ENCODE peak calls at places on chromosomes 2 and 18, in seven cellular contexts. A, X, J, U, I, V and R are unnamed samples.

GRCh38 chr2:111898703-111899514 is 502 bp downstream of the MERTK start:
- DNase-seq in V (no peak), U (peak), X (peak), I (no peak), A (peak), J (no peak), R (no peak)

GRCh38 chr18:63823516-63824219 is 48.5 kb downstream of the SERPINB7 start:
- DNase-seq in X (peak), U (peak), I (peak), V (peak), J (peak), A (no peak), R (no peak)

GRCh38 chr18:37420315-37420880 is 145.2 kb downstream of the CELF4 start:
- DNase-seq in V (no peak), J (peak), U (no peak), I (no peak), X (no peak), A (no peak), R (no peak)

GRCh38 chr2:120825370-120826259 is 89.9 kb downstream of the GLI2 start:
- DNase-seq in U (peak), I (peak), A (no peak), J (peak), X (no peak), V (peak), R (no peak)

GRCh38 chr2:148906136-148906535 is 31.1 kb downstream of the KIF5C start:
- DNase-seq in J (peak), U (no peak), A (no peak), I (no peak), X (no peak), V (no peak), R (no peak)

GRCh38 chr2:154455871-154456270 is 242.6 kb upstream of the KCNJ3 start:
- DNase-seq in U (no peak), A (no peak), J (no peak), X (no peak), I (peak), V (no peak), R (no peak)

GRCh38 chr18:73232933-73233332 is 365.1 kb upstream of the NETO1 start:
- DNase-seq in I (no peak), A (no peak), J (no peak), V (no peak), U (no peak), X (no peak), R (no peak)

GRCh38 chr18:35862115-35862640 is 110.3 kb upstream of the RMP24 start:
- DNase-seq in V (no peak), X (no peak), A (no peak), J (peak), U (no peak), I (no peak), R (peak)

GRCh38 chr2:132779206-132779605 is 109.2 kb upstream of the LYPD1 start:
- DNase-seq in J (no peak), A (no peak), V (no peak), U (no peak), I (no peak), X (no peak), R (no peak)

GRCh38 chr18:46891742-46892214 is 25.5 kb downstream of the PIAS2 start:
- DNase-seq in I (no peak), J (no peak), X (no peak), U (no peak), V (no peak), A (no peak), R (no peak)

GRCh38 chr2:221554769-221555510 is 17.2 kb downstream of the EPHA4 start:
- DNase-seq in J (no peak), X (peak), A (no peak), U (no peak), I (no peak), V (no peak), R (no peak)

GRCh38 chr2:159402790-159403189 is 116.3 kb upstream of the WDSUB1 start:
- DNase-seq in A (no peak), I (no peak), X (no peak), V (no peak), U (no peak), J (no peak), R (no peak)

GRCh38 chr2:10240161-10240681 is 62.5 kb upstream of the HPCAL1 start:
- DNase-seq in I (no peak), A (no peak), J (no peak), U (no peak), X (no peak), V (no peak), R (no peak)

GRCh38 chr2:127145255-127145899 is 38.4 kb upstream of the BIN1 start:
- DNase-seq in V (peak), I (no peak), A (no peak), X (no peak), J (peak), U (no peak), R (peak)

GRCh38 chr2:66577331-66578041 is 142.6 kb downstream of the MEIS1 start:
- DNase-seq in X (peak), J (no peak), A (no peak), I (peak), U (peak), V (peak), R (no peak)

GRCh38 chr2:197626965-197627629 is 48.3 kb downstream of the RFTN2 start:
- DNase-seq in A (no peak), X (no peak), J (no peak), U (no peak), V (no peak), I (no peak), R (no peak)

GRCh38 chr2:238720232-238720672 is 127.6 kb upstream of the TWIST2 start:
- DNase-seq in V (no peak), A (no peak), I (peak), J (peak), X (peak), U (peak), R (peak)

GRCh38 chr2:72126186-72127100 is 21.2 kb downstream of the CYP26B1 start:
- DNase-seq in A (peak), X (no peak), V (no peak), I (no peak), J (no peak), U (no peak), R (no peak)

GRCh38 chr2:138499684-138500083 is 1.9 kb upstream of the SPOPL start:
- DNase-seq in I (no peak), U (no peak), J (no peak), A (no peak), V (no peak), X (no peak), R (no peak)

GRCh38 chr2:138500592-138501426 is 761 bp upstream of the SPOPL start:
- DNase-seq in V (peak), J (no peak), X (no peak), U (peak), A (no peak), I (no peak), R (no peak)

GRCh38 chr2:138503087-138503442 is 1.5 kb downstream of the SPOPL start:
- DNase-seq in A (no peak), J (peak), V (no peak), U (no peak), I (no peak), X (no peak), R (no peak)

GRCh38 chr2:138502253-138503086 is 900 bp downstream of the SPOPL start:
- DNase-seq in X (peak), A (no peak), V (no peak), I (no peak), J (peak), U (no peak), R (no peak)

GRCh38 chr2:138501427-138502252 is at the start of gene SPOPL:
- DNase-seq in I (peak), X (peak), V (peak), U (peak), A (peak), J (peak), R (peak)
- TF ChIP-seq CTCF in I (no peak), X (peak), V (peak), U (peak), A (peak), J (peak), R (peak)

GRCh38 chr2:146523218-146523617 is 1321.6 kb upstream of the ACVR2A start:
- DNase-seq in U (no peak), I (peak), J (peak), X (no peak), V (no peak), A (no peak), R (no peak)
- TF ChIP-seq CTCF in U (no peak), I (peak), J (no peak), X (peak), V (no peak), A (no peak), R (no peak)

GRCh38 chr18:3119401-3120323 is 100.1 kb downstream of the MYOM1 start:
- DNase-seq in X (peak), I (peak), U (no peak), J (peak), A (no peak), V (no peak), R (no peak)

GRCh38 chr18:3122851-3123250 is 96.9 kb downstream of the MYOM1 start:
- DNase-seq in J (no peak), A (no peak), U (no peak), V (no peak), I (no peak), X (no peak), R (no peak)

GRCh38 chr18:3118195-3119010 is 101.4 kb downstream of the MYOM1 start:
- DNase-seq in X (no peak), A (no peak), I (no peak), U (no peak), J (peak), V (no peak), R (no peak)

GRCh38 chr18:3120356-3120755 is 99.4 kb downstream of the MYOM1 start:
- DNase-seq in V (no peak), X (no peak), J (no peak), I (no peak), A (no peak), U (no peak), R (no peak)

DNA sequence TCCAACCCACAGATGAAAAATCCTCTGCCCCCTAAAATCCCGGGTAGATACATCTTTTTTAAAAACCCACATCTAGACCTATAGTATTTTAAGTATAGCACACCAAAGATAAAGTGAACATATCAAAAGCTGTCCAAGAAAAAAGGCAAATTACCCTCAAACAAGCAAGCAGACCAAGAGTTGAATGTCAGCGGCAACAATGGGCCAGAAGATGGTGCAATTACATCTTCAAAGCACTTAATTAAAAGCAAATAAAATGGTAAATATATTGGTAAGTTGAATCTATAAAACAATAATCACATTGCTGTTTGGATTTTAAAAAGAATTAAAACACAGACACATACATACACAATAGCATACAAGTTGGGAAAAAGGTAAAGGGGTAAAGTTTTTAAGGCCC is 98.5 kb downstream of the MYOM1 start:
- DNase-seq in A (no peak), X (no peak), V (no peak), I (peak), J (no peak), U (no peak), R (no peak)
- TF ChIP-seq CTCF in A (no peak), X (no peak), V (no peak), I (peak), J (no peak), U (no peak), R (no peak)

DNA sequence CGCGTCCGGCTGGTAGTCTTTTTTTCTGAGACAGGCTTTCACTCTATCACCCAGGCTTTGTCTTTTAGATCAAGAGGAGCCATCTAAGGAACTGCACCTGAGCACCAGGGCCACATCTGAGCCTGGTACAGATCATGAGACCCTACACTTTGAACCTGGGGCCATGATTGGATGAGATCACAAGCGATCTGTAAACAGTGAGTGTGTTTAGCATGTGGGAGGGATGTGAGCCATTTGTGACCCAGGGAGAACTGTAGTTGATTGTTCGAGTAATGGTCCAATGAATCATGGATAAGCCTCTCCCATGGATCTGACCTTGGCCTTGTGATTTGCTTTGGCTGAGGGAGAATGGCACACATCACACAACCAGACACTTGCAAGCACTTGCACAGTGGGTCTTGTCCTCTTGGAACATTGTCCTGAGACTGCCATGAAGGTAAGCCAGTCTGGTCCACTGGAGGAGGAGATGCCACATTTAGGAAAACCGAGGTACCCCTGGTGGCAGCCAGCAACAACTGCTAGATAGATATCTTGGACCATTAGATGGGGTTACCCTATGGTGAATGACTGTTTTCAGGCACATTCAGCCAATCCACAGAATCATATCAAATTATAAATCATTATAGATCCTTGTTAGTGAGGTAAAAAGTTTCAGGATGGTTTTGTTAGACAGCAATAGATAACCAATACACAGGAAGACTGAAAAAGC is 19.5 kb upstream of the DTNB start:
- DNase-seq in X (no peak), V (no peak), J (no peak), A (no peak), I (no peak), U (no peak), R (no peak)
- TF ChIP-seq CTCF in X (peak), V (no peak), J (no peak), A (no peak), I (no peak), U (no peak), R (no peak)

GRCh38 chr2:77404189-77404588 is 118.0 kb downstream of the LRRTM4 start:
- DNase-seq in I (no peak), V (no peak), U (no peak), J (no peak), A (no peak), X (no peak), R (no peak)

GRCh38 chr2:77397763-77398162 is 124.4 kb downstream of the LRRTM4 start:
- DNase-seq in X (no peak), I (no peak), A (no peak), V (no peak), J (peak), U (no peak), R (no peak)

DNA sequence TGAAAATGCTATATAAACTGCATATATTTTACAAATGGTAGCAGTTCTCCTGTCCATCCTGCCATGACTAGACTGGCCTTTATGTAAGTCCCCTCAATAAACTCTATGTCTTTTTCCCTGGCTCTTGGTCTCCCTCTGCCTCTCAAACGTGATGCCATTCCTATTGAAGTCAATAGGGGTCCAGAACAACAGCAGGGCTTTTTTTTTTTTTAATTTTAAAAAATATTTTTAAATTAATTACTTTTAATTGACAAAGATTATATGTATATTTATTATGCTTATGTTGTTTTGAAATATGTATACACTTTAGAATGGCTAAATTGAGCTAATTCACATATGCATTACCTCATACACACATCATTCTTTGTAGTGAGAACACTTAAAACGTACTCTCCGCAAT is 123.2 kb downstream of the LRRTM4 start:
- DNase-seq in V (no peak), I (no peak), A (no peak), X (no peak), U (no peak), J (no peak), R (no peak)
- TF ChIP-seq CTCF in V (no peak), I (no peak), A (no peak), X (peak), U (no peak), J (no peak), R (no peak)

DNA sequence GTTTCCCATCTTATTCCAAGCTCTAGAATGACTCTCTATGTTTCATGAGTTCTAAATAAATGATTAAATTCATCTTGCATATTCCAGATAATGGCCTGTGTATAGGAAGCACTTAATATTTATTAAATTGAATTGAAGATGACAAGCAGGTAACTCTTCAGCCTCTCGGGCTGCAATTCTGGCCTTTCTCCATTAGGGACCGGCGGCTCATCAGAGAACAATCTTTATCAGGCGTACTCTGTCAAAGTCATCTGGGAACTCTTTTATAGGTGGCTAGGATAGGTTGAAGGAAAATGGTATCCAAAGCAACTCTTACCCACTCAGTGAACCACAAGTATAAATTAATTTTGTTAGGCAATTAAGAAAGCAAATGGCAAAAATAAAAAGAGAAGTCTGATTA is 308.5 kb downstream of the NOL4 start:
- DNase-seq in V (no peak), I (no peak), X (peak), J (no peak), U (no peak), A (no peak), R (no peak)
- TF ChIP-seq CTCF in V (no peak), I (no peak), X (peak), J (no peak), U (no peak), A (no peak), R (no peak)

DNA sequence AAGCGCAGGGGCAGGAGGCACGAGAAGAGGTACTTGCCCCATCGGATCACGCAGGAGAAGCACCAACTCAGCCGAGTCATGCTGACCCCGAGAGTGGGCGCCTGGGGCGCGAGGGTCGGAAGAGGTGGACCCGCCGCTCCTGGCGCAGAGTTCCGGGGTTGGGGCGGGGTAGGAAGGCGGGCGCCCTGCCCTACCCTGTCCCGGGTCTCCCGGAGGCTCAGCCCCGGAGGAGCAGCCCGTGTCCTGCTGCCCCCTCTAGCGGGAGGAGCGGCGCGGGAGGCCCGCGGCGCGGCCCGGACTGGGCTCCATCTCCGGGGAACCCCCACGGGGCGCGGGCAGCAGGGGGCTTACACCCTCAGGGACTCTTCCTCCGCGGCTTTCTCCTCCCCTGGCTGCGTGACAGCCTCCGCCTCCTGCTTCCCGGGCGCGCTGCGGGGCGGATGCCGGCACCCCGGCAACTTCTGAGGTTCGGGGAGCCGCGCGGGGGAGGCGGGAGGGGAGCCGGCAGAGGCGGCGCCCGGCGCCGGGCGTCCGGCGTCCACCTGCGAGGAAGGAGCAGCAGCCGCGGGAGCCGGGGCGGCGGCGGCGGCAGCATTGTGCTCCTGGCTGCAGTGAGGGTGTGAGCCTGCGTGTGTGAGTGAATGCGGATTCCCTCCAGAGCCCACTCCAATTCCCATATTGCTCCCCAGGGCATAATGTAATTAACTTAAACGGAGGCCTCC is 7.5 kb upstream of the TNS1 start:
- DNase-seq in X (peak), I (peak), A (no peak), U (peak), V (peak), J (no peak), R (no peak)
- TF ChIP-seq CTCF in X (peak), I (peak), A (peak), U (peak), V (peak), J (peak), R (peak)

DNA sequence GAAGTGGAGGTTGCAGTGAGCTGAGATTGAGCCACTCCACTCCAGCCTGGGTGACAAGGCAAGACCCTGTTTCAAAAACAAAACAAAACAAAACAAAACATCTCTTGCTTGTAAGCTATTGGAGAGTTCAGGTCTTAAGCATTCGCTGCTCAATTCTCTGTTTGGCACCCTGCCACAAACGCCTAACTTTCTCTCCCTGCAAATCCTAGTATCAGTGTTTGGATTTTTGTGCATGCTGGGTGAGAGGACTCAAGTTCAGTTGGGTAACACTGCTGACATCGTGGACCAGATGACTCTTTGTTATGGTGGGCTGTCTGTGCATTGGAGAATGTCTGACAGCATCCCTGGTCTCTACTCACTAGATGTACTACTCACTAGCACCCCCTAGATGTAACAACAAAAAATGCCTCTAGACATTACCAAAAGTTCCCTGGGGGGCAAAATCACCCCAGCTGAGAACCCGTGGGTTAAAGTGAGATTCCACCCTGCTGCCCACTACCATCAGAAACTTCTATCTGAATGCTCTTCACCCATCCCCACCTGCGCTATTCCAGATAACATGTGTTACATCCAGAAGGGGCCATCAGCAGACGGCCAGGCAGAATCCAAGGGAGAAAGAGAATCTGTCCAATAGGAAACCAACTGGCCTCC is 50.9 kb downstream of the CACNB4 start:
- DNase-seq in X (peak), V (no peak), J (no peak), I (peak), A (no peak), U (no peak), R (no peak)
- TF ChIP-seq CTCF in X (peak), V (no peak), J (peak), I (peak), A (peak), U (peak), R (peak)

GRCh38 chr2:181575024-181575649 is 81.8 kb downstream of the CERKL start:
- DNase-seq in I (no peak), X (no peak), U (no peak), J (peak), V (no peak), A (no peak), R (no peak)
- TF ChIP-seq CTCF in I (no peak), X (no peak), U (no peak), J (no peak), V (no peak), A (no peak), R (no peak)

DNA sequence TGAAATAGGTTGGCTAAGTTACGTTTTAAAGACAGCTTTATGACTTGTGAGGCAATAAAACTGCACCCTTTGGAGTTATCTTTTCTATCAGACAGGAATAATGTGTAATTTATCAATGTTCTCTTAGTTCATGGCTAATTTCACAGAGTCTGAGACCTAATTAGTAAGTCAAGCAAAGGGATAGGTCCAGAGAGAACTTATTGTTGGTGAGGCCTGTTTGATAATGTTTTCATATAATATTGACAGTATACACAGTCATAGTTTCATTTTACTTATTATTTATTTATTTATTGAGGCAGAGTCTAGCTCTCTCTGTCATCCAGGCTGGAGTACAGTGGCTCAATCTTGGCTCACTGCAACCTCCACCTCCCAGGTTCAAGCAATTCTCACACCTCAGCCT is 1.9 kb upstream of the IL36RN start:
- DNase-seq in V (no peak), X (no peak), A (no peak), I (no peak), U (no peak), J (no peak), R (no peak)
- TF ChIP-seq CTCF in V (no peak), X (no peak), A (no peak), I (no peak), U (no peak), J (no peak), R (no peak)